ENCODE peak calls at places on chromosomes 6 and 20, in six cellular contexts. N, T, J, A, K and O are unnamed samples.
A peak's percentile ranks its signal among the peaks of the same experiment; 100 is the strongest.

GRCh38 chr6:56946368-56946767 is 8.5 kb upstream of the BEND6 start:
- DNase-seq in A (no peak), K (no peak), T (no peak), J (no peak), N (no peak), O (no peak)

GRCh38 chr20:62963614-62964397 is 11.3 kb downstream of the SLC17A9 start:
- DNase-seq in K (no peak), J (peak; percentile 47), N (no peak), T (no peak), A (no peak), O (no peak)

GRCh38 chr6:11644071-11644470 is 106.5 kb downstream of the TMEM170B start:
- DNase-seq in N (no peak), J (no peak), T (no peak), K (no peak), A (no peak), O (no peak)

GRCh38 chr20:23244916-23245552 is 105.6 kb upstream of the NXT1 start:
- DNase-seq in T (no peak), J (no peak), K (no peak), N (no peak), A (no peak), O (no peak)

GRCh38 chr6:48098923-48099322 is 12.1 kb downstream of the PTCHD4 start:
- DNase-seq in K (no peak), J (no peak), A (no peak), N (no peak), T (peak; percentile 24), O (peak; percentile 78)

GRCh38 chr6:130933712-130934200 is 106.5 kb downstream of the SMLR1 start:
- DNase-seq in K (no peak), A (no peak), T (peak; percentile 67), N (no peak), J (no peak), O (no peak)

GRCh38 chr20:51906049-51906448 is 103.7 kb upstream of the SALL4 start:
- DNase-seq in T (no peak), N (no peak), K (no peak), J (no peak), A (no peak), O (no peak)

GRCh38 chr20:45229264-45230056 is 8.3 kb downstream of the SEMG2 start:
- DNase-seq in A (no peak), K (peak; percentile 4), N (no peak), J (peak; percentile 58), T (peak; percentile 21), O (peak; percentile 7)

GRCh38 chr6:75850026-75850385 is 101.0 kb downstream of the MYO6 start:
- DNase-seq in T (no peak), K (no peak), J (no peak), A (no peak), N (no peak), O (no peak)

GRCh38 chr6:6634735-6635075 is 46.2 kb downstream of the LY86 start:
- DNase-seq in T (no peak), A (no peak), N (peak; percentile 36), K (no peak), J (no peak), O (no peak)

GRCh38 chr6:44000164-44000842 is 126.9 kb downstream of the MRPL14 start:
- DNase-seq in A (no peak), J (no peak), N (no peak), K (no peak), T (no peak), O (no peak)

GRCh38 chr6:125598422-125598821 is 151.0 kb upstream of the HEY2 start:
- DNase-seq in T (peak; percentile 84), K (no peak), N (no peak), A (no peak), J (no peak), O (no peak)

GRCh38 chr20:3686867-3687321 is 5.1 kb upstream of the ADAM33 start:
- DNase-seq in A (no peak), K (no peak), T (peak; percentile 95), N (peak; percentile 54), J (no peak), O (peak; percentile 57)

GRCh38 chr6:142374965-142375733 is 73.3 kb downstream of the ADGRG6 start:
- DNase-seq in A (no peak), J (no peak), N (no peak), T (peak; percentile 80), K (no peak), O (no peak)

GRCh38 chr20:33444797-33445560 is 1.4 kb upstream of the SNTA1 start:
- DNase-seq in J (no peak), K (no peak), A (no peak), T (no peak), N (peak; percentile 7), O (no peak)

GRCh38 chr6:56222509-56222908 is 24.9 kb downstream of the COL21A1 start:
- DNase-seq in J (no peak), N (no peak), T (peak; percentile 39), K (no peak), A (no peak), O (no peak)

GRCh38 chr20:21944227-21944626 is 238.8 kb downstream of the PAX1 start:
- DNase-seq in K (no peak), A (no peak), J (no peak), T (no peak), N (no peak), O (no peak)

GRCh38 chr20:63697357-63697867 is 960 bp downstream of the TNFRSF6B start:
- DNase-seq in A (no peak), T (no peak), J (peak; percentile 79), K (no peak), N (no peak), O (no peak)

GRCh38 chr6:155174576-155175174 is 89.1 kb upstream of the CLDN20 start:
- DNase-seq in K (no peak), T (peak; percentile 89), N (peak; percentile 90), J (no peak), A (peak; percentile 36), O (peak; percentile 54)

GRCh38 chr20:3177746-3178477 is 4.6 kb upstream of the LZTS3 start:
- DNase-seq in A (no peak), T (no peak), N (no peak), J (no peak), K (no peak), O (no peak)